ENCODE peak calls at places on chromosomes 16 and 17, in ten cellular contexts. E is hypothalamus; U is mucosa of gallbladder; V is stimulated activated CD8-positive, alpha-beta memory T cell treated with anti-CD3 and anti-CD28 coated beads, Interleukin-7, amount 100 ng/mL, for 24 hours; M is stimulated activated naive CD8-positive, alpha-beta T cell treated with anti-CD3 and anti-CD28 coated beads, Interleukin-15, Interleukin-2, amounts not matched to agents 100 U/mL and 50 U/mL, for 24 hours; C is C1 segment of cervical spinal cord; T is AG20443; J is aorta; D is retina; P is amygdala. Y is an unnamed sample.

GRCh38 chr17:67503184-67503583 is 126.1 kb downstream of the PITPNC1 start:
- DNase-seq in E (no peak), U (no peak), V (no peak), M (no peak), C (no peak), T (no peak), J (no peak), D (no peak), P (no peak), Y (peak)

GRCh38 chr16:88700636-88701482 is 5.3 kb downstream of the RNF166 start:
- DNase-seq in E (no peak), U (peak), V (peak), M (peak), C (peak), T (peak), J (peak), D (no peak), P (peak), Y (peak)

GRCh38 chr16:24036614-24037013 is 200.8 kb downstream of the PRKCB start:
- DNase-seq in E (no peak), U (peak), V (no peak), M (peak), C (no peak), T (peak), J (no peak), D (peak), P (no peak), Y (peak)

GRCh38 chr17:42286411-42287295 is 1.6 kb upstream of the STAT5A start:
- DNase-seq in E (no peak), U (no peak), V (no peak), M (peak), C (no peak), T (peak), J (peak), D (no peak), P (no peak), Y (no peak)

GRCh38 chr17:28547096-28547622 is 5.3 kb downstream of the UNC119 start:
- DNase-seq in E (no peak), U (no peak), V (no peak), M (no peak), C (no peak), T (no peak), J (no peak), D (no peak), P (no peak), Y (no peak)

GRCh38 chr17:40525294-40525693 is 23.9 kb upstream of the TNS4 start:
- DNase-seq in E (no peak), U (no peak), V (no peak), M (no peak), C (no peak), T (no peak), J (no peak), D (no peak), P (no peak), Y (no peak)

GRCh38 chr17:44220211-44221071 is 966 bp upstream of the UBTF start:
- DNase-seq in E (no peak), U (peak), V (no peak), M (peak), C (no peak), T (peak), J (peak), D (peak), P (peak), Y (peak)

GRCh38 chr17:1072551-1072961 is 75.6 kb downstream of the TIMM22 start:
- DNase-seq in E (no peak), U (no peak), V (no peak), M (no peak), C (no peak), T (no peak), J (no peak), D (no peak), P (no peak), Y (no peak)

GRCh38 chr16:66223176-66223780 is 143.2 kb upstream of the CDH5 start:
- DNase-seq in E (no peak), U (no peak), V (no peak), M (no peak), C (no peak), T (peak), J (no peak), D (no peak), P (no peak), Y (peak)

GRCh38 chr17:7916799-7917198 is 710 bp upstream of the RNF227 start:
- DNase-seq in E (no peak), U (no peak), V (no peak), M (no peak), C (no peak), T (no peak), J (peak), D (no peak), P (no peak), Y (peak)

GRCh38 chr17:50946223-50946890 is 80.2 kb upstream of the TOB1 start:
- DNase-seq in E (no peak), U (no peak), V (no peak), M (no peak), C (no peak), T (no peak), J (peak), D (no peak), P (no peak), Y (no peak)

GRCh38 chr16:19713697-19714096 is 4.3 kb downstream of the KNOP1 start:
- DNase-seq in E (no peak), U (no peak), V (no peak), M (no peak), C (no peak), T (no peak), J (no peak), D (no peak), P (no peak), Y (no peak)

GRCh38 chr17:62995377-62995885 is 29.4 kb downstream of the TANC2 start:
- DNase-seq in E (no peak), U (no peak), V (no peak), M (peak), C (no peak), T (no peak), J (no peak), D (no peak), P (peak), Y (peak)

GRCh38 chr17:50155115-50155819 is 4.8 kb upstream of the PPP1R9B start:
- DNase-seq in E (no peak), U (no peak), V (no peak), M (no peak), C (no peak), T (peak), J (peak), D (no peak), P (no peak), Y (no peak)

GRCh38 chr16:68993885-68994284 is 111.6 kb upstream of the HAS3 start:
- DNase-seq in E (no peak), U (no peak), V (no peak), M (no peak), C (no peak), T (peak), J (no peak), D (no peak), P (no peak), Y (peak)

GRCh38 chr16:30958164-30959083 is 870 bp downstream of the SETD1A start:
- DNase-seq in E (no peak), U (no peak), V (no peak), M (no peak), C (no peak), T (no peak), J (peak), D (peak), P (no peak), Y (peak)

GRCh38 chr17:47286198-47286914 is 32.7 kb downstream of the ITGB3 start:
- DNase-seq in E (no peak), U (no peak), V (no peak), M (no peak), C (no peak), T (no peak), J (no peak), D (no peak), P (no peak), Y (no peak)

GRCh38 chr17:4520881-4521600 is 22.4 kb downstream of the SPNS2 start:
- DNase-seq in E (no peak), U (peak), V (no peak), M (no peak), C (no peak), T (peak), J (no peak), D (no peak), P (no peak), Y (peak)

GRCh38 chr16:26795184-26795583 is 271.5 kb upstream of the C16orf82 start:
- DNase-seq in E (no peak), U (no peak), V (no peak), M (peak), C (no peak), T (no peak), J (no peak), D (peak), P (peak), Y (no peak)

GRCh38 chr16:71255721-71256120 is 25.2 kb upstream of the HYDIN start:
- DNase-seq in E (no peak), U (no peak), V (no peak), M (no peak), C (no peak), T (no peak), J (no peak), D (peak), P (peak), Y (no peak)